ENCODE peak calls at places on chromosome 22, in ten cellular contexts. B is CD4-positive, alpha-beta T cell; T is stimulated activated memory B cell treated with anti-CD40 and anti-IgM and Interleukin-4, amounts not matched to agents 10 μg/mL and 1 μg/mL and 100 μg/mL, for 72 hours; Z is psoas muscle; U is left ventricle myocardium superior; N is upper lobe of left lung; A is left lobe of liver; W is activated T-cell treated with anti-CD3 and anti-CD28 coated beads, Interleukin-2, amount 50 U/mL, for 4 hours; S is activated CD4-positive, alpha-beta T cell treated with anti-CD3 and anti-CD28 coated beads for 36 hours; V is HepG2. G is an unnamed sample.

GRCh38 chr22:19568337-19569311 is 44.4 kb upstream of the CLDN5 start:
- ATAC-seq in V (no peak), S (no peak), W (no peak), T (no peak), B (no peak), N (no peak), A (no peak), Z (peak), U (peak), G (no peak)

GRCh38 chr22:26555478-26555877 is 34.5 kb downstream of the TPST2 start:
- ATAC-seq in S (no peak), Z (no peak), B (no peak), N (no peak), V (no peak), U (peak), T (no peak), W (no peak), A (peak), G (no peak)

GRCh38 chr22:27504360-27504759 is 297.2 kb downstream of the MN1 start:
- ATAC-seq in V (no peak), W (no peak), U (no peak), B (no peak), Z (peak), S (no peak), A (no peak), T (no peak), N (no peak), G (no peak)

GRCh38 chr22:44940121-44940520 is 69.7 kb downstream of the PHF21B start:
- ATAC-seq in Z (no peak), B (no peak), S (no peak), N (no peak), W (no peak), U (no peak), V (no peak), T (no peak), A (no peak), G (no peak)

GRCh38 chr22:36339171-36340065 is 48.3 kb downstream of the MYH9 start:
- ATAC-seq in U (peak), W (peak), N (peak), Z (no peak), T (no peak), S (peak), A (no peak), B (peak), V (no peak), G (peak)

GRCh38 chr22:25704701-25705100 is 37.3 kb upstream of the MYO18B start:
- ATAC-seq in W (no peak), S (no peak), V (no peak), B (no peak), A (no peak), N (no peak), Z (no peak), T (no peak), U (no peak), G (no peak)

GRCh38 chr22:35541254-35541748 is 670 bp downstream of the RASD2 start:
- ATAC-seq in V (peak), A (peak), S (no peak), N (no peak), B (no peak), T (no peak), U (peak), Z (no peak), W (no peak), G (no peak)

GRCh38 chr22:42560781-42561180 is 7.0 kb downstream of the SERHL2 start:
- ATAC-seq in S (peak), A (peak), Z (peak), V (peak), T (no peak), U (peak), W (peak), N (no peak), B (peak), G (peak)

GRCh38 chr22:45516923-45517675 is 14.4 kb downstream of the FBLN1 start:
- ATAC-seq in B (no peak), U (no peak), S (no peak), A (no peak), T (no peak), W (no peak), Z (no peak), N (peak), V (no peak), G (no peak)

GRCh38 chr22:36027960-36028645 is 521 bp downstream of the RBFOX2 start:
- ATAC-seq in B (peak), N (peak), A (peak), W (peak), T (peak), V (peak), Z (peak), S (peak), U (peak), G (peak)

G was measured in activated CD4-positive, CD25-positive, alpha-beta regulatory T cell treated with anti-CD3 and anti-CD28 coated beads, Interleukin-2, amount 50 U/mL, for 24 hours.